ENCODE peak calls at places on chromosome 1, in four cellular contexts. N, P, O and J are unnamed samples.

GRCh38 chr1:44408181-44409018 is 3.3 kb downstream of the RNF220 start:
- DNase-seq in O (no peak), N (no peak), P (no peak), J (no peak)

GRCh38 chr1:229094476-229095311 is 176.2 kb upstream of the RAB4A start:
- DNase-seq in O (no peak), P (peak), N (peak), J (no peak)

GRCh38 chr1:20426923-20427322 is 59.1 kb downstream of the CAMK2N1 start:
- DNase-seq in O (no peak), N (peak), P (peak), J (no peak)

GRCh38 chr1:201537966-201538617 is 835 bp upstream of the NAV1 start:
- DNase-seq in N (peak), P (peak), O (no peak), J (no peak)

GRCh38 chr1:2855206-2856075 is 53.9 kb upstream of the TTC34 start:
- DNase-seq in O (no peak), N (no peak), P (no peak), J (no peak)

GRCh38 chr1:185017338-185017737 is 28.0 kb upstream of the RNF2 start:
- DNase-seq in P (peak), N (peak), O (no peak), J (no peak)

GRCh38 chr1:1616045-1616821 is 933 bp downstream of the MIB2 start:
- DNase-seq in O (no peak), P (peak), N (peak), J (no peak)

GRCh38 chr1:239616686-239617085 is 230.3 kb downstream of the CHRM3 start:
- DNase-seq in P (no peak), O (no peak), N (no peak), J (no peak)

GRCh38 chr1:213650603-213651002 is 337.2 kb upstream of the PROX1 start:
- DNase-seq in N (no peak), O (no peak), P (no peak), J (no peak)

GRCh38 chr1:200437556-200438203 is 27.8 kb upstream of the ZNF281 start:
- DNase-seq in P (peak), O (no peak), N (no peak), J (no peak)

GRCh38 chr1:74728736-74729135 is 4.1 kb downstream of the CRYZ start:
- DNase-seq in P (peak), N (no peak), O (no peak), J (no peak)

GRCh38 chr1:237756304-237756967 is 134.3 kb downstream of the ZP4 start:
- DNase-seq in P (no peak), O (no peak), N (no peak), J (no peak)

GRCh38 chr1:35637401-35637809 is 3.9 kb downstream of the PSMB2 start:
- DNase-seq in O (no peak), P (peak), N (peak), J (no peak)

GRCh38 chr1:1250828-1251284 is 4.3 kb upstream of the C1QTNF12 start:
- DNase-seq in O (no peak), P (no peak), N (no peak), J (no peak)

GRCh38 chr1:70411360-70411844 is 334 bp downstream of the CTH start:
- DNase-seq in P (no peak), O (no peak), N (no peak), J (no peak)

GRCh38 chr1:95229042-95229441 is 5.0 kb upstream of the RWDD3 start:
- DNase-seq in P (no peak), O (no peak), N (no peak), J (no peak)

GRCh38 chr1:12014141-12014981 is 4.9 kb upstream of the MIIP start:
- DNase-seq in O (no peak), P (peak), N (peak), J (no peak)

GRCh38 chr1:194533641-194534040 is 1347.2 kb upstream of the B3GALT2 start:
- DNase-seq in P (no peak), O (no peak), N (no peak), J (no peak)

GRCh38 chr1:43938892-43939587 is 5.4 kb downstream of the ARTN start:
- DNase-seq in N (no peak), P (no peak), O (no peak), J (no peak)

GRCh38 chr1:172650474-172651193 is 8.3 kb upstream of the FASLG start:
- DNase-seq in N (no peak), O (no peak), P (no peak), J (no peak)

GRCh38 chr1:196897158-196897828 is 9.4 kb downstream of the CFHR4 start:
- DNase-seq in O (no peak), P (no peak), N (no peak), J (no peak)

DNA sequence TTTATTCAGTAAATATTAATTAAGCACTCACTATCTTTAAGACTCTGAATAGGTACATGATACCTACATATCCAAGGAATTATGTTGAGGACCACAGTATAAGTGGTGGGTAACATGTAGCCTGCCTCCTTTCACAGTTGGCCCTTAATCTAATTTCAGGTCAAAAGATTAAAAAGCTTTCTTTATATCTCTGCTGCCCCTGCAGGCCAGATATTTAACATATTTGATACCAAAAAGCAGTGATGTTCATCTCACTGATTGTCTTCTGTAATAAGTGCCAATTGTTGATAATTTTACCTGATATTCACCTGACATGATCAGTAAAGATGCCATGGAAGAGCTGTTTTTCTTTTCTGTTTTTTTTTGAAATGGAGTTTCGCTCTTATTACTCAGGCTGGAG is 36.5 kb downstream of the RLF start:
- DNase-seq in P (no peak), O (no peak), N (no peak), J (no peak)
- TF ChIP-seq CTCF in P (peak), O (no peak), N (peak), J (peak)

DNA sequence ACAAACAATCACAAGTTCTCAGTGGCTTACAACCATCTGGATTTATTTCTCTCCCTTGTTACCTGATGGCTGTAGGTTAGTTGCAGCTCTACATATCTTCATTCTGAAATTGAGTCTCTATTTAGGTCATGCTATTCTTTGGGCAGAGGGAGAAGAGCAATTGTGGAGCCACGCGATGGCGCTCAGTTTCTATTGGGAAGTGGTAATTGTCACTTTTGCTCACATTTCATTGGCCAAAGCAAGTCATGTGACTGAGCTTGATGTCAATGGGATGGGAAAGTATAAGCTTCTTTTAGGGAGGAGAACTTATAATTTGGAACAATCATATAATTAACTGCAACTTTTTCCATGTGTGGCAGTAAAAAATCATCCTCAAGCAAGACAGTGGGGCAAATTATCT is 166.5 kb downstream of the LMO4 start:
- DNase-seq in N (no peak), O (no peak), P (no peak), J (no peak)
- TF ChIP-seq CTCF in N (no peak), O (no peak), P (no peak), J (no peak)

DNA sequence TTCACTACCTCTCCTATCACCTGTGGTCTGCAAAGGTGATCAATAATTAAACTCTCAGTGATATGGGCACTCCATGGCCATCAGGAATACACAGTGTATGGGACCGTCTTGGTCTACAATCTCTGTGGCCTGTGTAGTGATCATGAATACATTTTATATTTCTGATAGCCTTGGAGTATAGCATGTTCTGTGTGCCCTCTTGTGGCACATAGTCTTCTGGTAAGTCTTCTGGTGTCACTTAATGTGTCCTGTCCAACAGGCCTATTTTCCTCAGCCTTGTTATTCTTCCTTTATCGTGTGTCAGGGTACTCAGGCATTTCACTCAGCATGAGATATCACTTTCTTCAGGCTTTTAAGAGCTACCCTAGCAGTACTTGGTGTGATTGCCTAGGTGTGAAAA is 393.6 kb downstream of the AGBL4 start:
- DNase-seq in N (no peak), P (no peak), O (no peak), J (no peak)
- TF ChIP-seq CTCF in N (no peak), P (no peak), O (no peak), J (no peak)

GRCh38 chr1:55483523-55483922 is 268.4 kb upstream of the USP24 start:
- DNase-seq in N (no peak), P (no peak), O (no peak), J (no peak)
- TF ChIP-seq CTCF in N (no peak), P (peak), O (no peak), J (no peak)

DNA sequence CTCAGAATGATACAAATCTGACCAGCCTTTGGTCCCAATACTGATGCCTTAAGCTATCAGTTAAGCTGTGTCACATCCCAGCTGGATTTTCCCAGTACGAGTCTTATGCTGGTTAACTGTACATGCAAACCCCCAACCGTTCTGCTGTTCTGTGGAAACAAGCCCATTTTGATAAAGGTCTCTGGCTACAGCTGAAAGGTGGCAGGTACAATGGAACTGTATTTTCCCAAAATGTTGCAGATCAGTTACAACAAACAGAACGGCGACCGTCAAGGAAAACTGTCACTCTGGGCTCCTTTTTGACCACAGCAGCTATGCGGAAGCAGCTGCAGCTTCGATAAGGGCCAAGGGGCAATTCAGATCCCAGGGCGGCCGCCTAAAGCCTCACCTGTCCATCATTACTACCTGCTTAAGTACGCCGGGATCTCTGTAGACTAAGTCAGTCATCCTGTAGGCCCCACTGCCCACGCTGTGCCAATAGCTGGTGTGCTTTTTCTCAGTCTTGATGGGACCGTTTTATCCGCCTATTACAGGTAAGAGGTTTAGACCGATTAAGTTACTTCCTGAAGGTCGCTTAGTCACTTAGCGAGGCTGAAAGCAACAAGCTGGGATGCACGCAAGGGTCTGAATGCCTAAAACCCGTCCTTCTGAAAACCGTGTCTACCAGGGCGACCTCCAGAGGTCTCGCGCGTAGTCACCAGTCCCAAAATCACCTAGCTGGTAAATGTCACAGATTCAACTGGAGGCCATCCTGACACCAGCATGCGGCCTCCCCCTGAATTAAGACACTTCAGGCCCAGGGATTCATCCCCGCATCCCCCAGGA is 11.1 kb upstream of the RAB42 start:
- DNase-seq in P (peak), N (peak), O (no peak), J (no peak)
- TF ChIP-seq CTCF in P (no peak), N (peak), O (no peak), J (no peak)

GRCh38 chr1:113835686-113836290 is 23.5 kb upstream of the RSBN1 start:
- DNase-seq in O (no peak), N (peak), P (peak), J (no peak)
- TF ChIP-seq CTCF in O (peak), N (peak), P (peak), J (peak)

DNA sequence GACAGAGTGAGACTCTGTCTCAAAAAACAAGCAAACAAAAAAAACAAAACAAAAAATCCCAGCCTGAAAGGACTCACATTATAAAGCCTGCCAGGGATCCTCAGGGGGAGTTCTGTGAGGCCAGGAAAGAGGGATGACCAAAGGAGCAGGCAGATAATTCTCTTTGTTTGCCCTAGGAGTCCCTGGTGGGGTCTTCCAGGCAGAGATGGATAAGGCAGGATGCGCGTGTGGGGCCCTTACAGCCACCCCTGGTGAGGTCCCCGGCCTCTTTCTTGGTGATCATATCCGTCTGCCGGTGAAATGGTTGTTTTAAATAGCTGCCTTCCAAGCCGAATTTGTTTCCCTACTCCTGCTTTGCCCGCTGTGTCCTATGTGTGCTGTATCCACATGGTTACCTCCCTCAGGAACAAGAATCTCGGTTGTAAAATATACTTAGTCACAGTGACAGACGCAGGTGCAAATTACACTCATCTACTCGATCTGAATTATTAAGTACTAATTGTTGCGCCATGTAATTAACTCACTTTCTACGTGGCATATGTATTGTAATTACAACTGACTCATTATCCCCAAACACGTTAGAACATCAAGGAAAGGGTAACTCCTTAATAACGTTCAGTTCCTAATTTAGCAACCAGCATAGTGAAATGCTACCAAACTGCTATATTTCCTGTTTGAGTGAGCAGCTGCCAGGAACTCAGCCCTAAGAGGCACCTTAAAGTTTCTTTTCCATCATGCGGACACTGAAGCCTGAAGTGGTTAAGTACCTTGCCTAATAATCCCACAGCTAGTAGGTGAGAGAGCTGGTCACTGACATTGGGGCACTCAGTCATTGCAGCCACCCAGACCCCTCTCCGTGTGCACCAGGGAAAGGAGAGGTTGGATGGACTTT is 106.4 kb downstream of the ZSCAN20 start:
- DNase-seq in N (no peak), O (no peak), P (no peak), J (peak)
- TF ChIP-seq CTCF in N (no peak), O (no peak), P (no peak), J (no peak)

GRCh38 chr1:224896130-224896781 is 33.2 kb upstream of the DNAH14 start:
- DNase-seq in P (no peak), N (no peak), O (no peak), J (no peak)

GRCh38 chr1:224898937-224899336 is 30.5 kb upstream of the DNAH14 start:
- DNase-seq in P (no peak), N (no peak), O (no peak), J (no peak)

GRCh38 chr1:224897501-224897900 is 32.0 kb upstream of the DNAH14 start:
- DNase-seq in P (no peak), O (no peak), N (no peak), J (no peak)

GRCh38 chr1:224897928-224898327 is 31.5 kb upstream of the DNAH14 start:
- DNase-seq in N (no peak), P (no peak), O (no peak), J (no peak)

GRCh38 chr1:224894915-224895314 is 34.6 kb upstream of the DNAH14 start:
- DNase-seq in P (peak), N (peak), O (no peak), J (no peak)
- TF ChIP-seq CTCF in P (peak), N (peak), O (no peak), J (no peak)

DNA sequence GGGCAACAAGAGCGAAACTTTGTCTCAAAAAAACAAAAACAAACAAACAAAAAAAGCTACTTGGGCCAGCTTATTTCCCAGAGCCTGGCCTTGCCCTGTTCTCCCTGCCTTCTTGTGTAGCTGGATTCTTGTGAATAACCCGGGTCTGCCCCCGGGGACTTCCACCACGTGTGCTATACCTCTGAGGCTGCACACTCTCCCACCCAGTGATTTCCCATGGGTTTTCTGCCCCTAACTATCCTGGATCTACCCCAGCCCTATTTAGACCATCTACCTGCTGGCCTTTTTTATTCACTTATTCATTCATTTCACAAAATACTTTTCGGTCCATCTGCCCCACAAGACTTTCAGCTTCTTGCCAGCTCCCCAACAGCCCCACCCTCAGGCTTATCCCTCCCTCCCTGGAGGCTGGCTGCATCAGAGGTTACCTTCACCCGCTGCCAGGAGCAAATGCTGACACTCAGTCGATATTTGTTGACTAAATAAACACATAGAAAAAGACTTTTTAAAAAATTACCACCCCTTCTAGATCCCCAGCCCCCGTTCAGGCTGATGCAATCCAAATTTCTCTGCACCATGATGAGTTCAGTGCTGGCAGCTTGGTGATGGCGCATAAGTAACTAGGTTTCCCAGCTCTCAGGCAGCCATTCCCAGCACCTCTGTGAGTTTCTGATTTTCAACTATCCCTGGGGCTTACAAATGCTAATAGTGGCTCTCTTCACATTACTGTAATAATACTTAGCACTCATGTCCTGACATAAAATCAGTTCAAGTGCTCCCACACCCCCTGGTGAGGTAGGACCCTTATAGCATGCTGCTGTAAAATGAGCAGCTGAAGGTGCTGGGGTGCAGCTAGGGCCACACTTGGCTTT is 30.7 kb upstream of the TARBP1 start:
- DNase-seq in O (no peak), P (peak), N (peak), J (no peak)
- TF ChIP-seq CTCF in O (no peak), P (peak), N (peak), J (no peak)